ENCODE peak calls at places on chromosomes 4 and X, in six cellular contexts. I, P, Y, Z, W and S are unnamed samples.
A peak's percentile ranks its signal among the peaks of the same experiment; 100 is the strongest.

GRCh38 chrX:17361620-17362019 is 13.4 kb upstream of the NHS start:
- DNase-seq in I (no peak), P (peak; percentile 63), Y (peak; percentile 21), Z (peak; percentile 58), W (no peak), S (peak; percentile 49)

GRCh38 chr4:136329042-136329662 is 1203.1 kb downstream of the PCDH18 start:
- DNase-seq in I (no peak), P (no peak), Y (no peak), Z (no peak), W (no peak), S (no peak)

GRCh38 chr4:94517492-94517891 is 65.8 kb downstream of the PDLIM5 start:
- DNase-seq in I (no peak), P (no peak), Y (no peak), Z (no peak), W (no peak), S (no peak)

GRCh38 chr4:173182403-173182802 is 13.8 kb downstream of the GALNT7 start:
- DNase-seq in I (no peak), P (no peak), Y (no peak), Z (no peak), W (no peak), S (no peak)

GRCh38 chrX:45196701-45197100 is 4.0 kb downstream of the DIPK2B start:
- DNase-seq in I (no peak), P (no peak), Y (no peak), Z (no peak), W (no peak), S (no peak)

GRCh38 chrX:135454816-135455215 is 33.1 kb downstream of the SMIM10L2A start:
- DNase-seq in I (no peak), P (no peak), Y (no peak), Z (no peak), W (no peak), S (no peak)

GRCh38 chr4:98476891-98477290 is 181.5 kb downstream of the TSPAN5 start:
- DNase-seq in I (no peak), P (no peak), Y (no peak), Z (no peak), W (no peak), S (no peak)

GRCh38 chr4:102350634-102351033 is 5.4 kb upstream of the SLC39A8 start:
- DNase-seq in I (no peak), P (no peak), Y (no peak), Z (no peak), W (no peak), S (no peak)

GRCh38 chr4:114005569-114006442 is 26.4 kb upstream of the ARSJ start:
- DNase-seq in I (no peak), P (no peak), Y (no peak), Z (no peak), W (no peak), S (no peak)

GRCh38 chr4:12144051-12144450 is 715.4 kb upstream of the HS3ST1 start:
- DNase-seq in I (no peak), P (no peak), Y (no peak), Z (no peak), W (no peak), S (no peak)

GRCh38 chr4:170259631-170260153 is 169.9 kb upstream of the AADAT start:
- DNase-seq in I (peak; percentile 62), P (peak; percentile 93), Y (peak; percentile 8), Z (peak; percentile 90), W (peak; percentile 78), S (peak; percentile 95)

GRCh38 chrX:44012484-44013096 is 39.4 kb upstream of the NDP start:
- DNase-seq in I (peak; percentile 27), P (no peak), Y (peak; percentile 31), Z (no peak), W (no peak), S (no peak)

GRCh38 chrX:24682739-24683432 is 10.8 kb upstream of the POLA1 start:
- DNase-seq in I (no peak), P (no peak), Y (no peak), Z (no peak), W (no peak), S (no peak)

GRCh38 chr4:159395693-159396092 is 292.8 kb downstream of the RAPGEF2 start:
- DNase-seq in I (no peak), P (no peak), Y (no peak), Z (no peak), W (no peak), S (no peak)

GRCh38 chrX:30706216-30706775 is 53.1 kb downstream of the GK start:
- DNase-seq in I (no peak), P (no peak), Y (no peak), Z (no peak), W (no peak), S (no peak)

GRCh38 chrX:110003167-110004156 is 548 bp downstream of the TMEM164 start:
- DNase-seq in I (peak; percentile 22), P (no peak), Y (peak; percentile 12), Z (no peak), W (no peak), S (no peak)

GRCh38 chr4:125732682-125733081 is 417.9 kb downstream of the FAT4 start:
- DNase-seq in I (no peak), P (no peak), Y (no peak), Z (no peak), W (no peak), S (no peak)

GRCh38 chr4:125735107-125735506 is 420.4 kb downstream of the FAT4 start:
- DNase-seq in I (no peak), P (no peak), Y (peak; percentile 31), Z (no peak), W (no peak), S (no peak)

GRCh38 chr4:125734504-125734903 is 419.7 kb downstream of the FAT4 start:
- DNase-seq in I (no peak), P (no peak), Y (no peak), Z (no peak), W (no peak), S (no peak)

GRCh38 chr4:125739760-125740159 is 425.0 kb downstream of the FAT4 start:
- DNase-seq in I (no peak), P (no peak), Y (no peak), Z (no peak), W (no peak), S (no peak)

GRCh38 chr4:125736057-125736456 is 421.3 kb downstream of the FAT4 start:
- DNase-seq in I (no peak), P (no peak), Y (no peak), Z (no peak), W (no peak), S (no peak)
- TF ChIP-seq CTCF in I (no peak), P (no peak), Y (peak; percentile 13), Z (peak; percentile 54), W (no peak), S (peak; percentile 22)

DNA sequence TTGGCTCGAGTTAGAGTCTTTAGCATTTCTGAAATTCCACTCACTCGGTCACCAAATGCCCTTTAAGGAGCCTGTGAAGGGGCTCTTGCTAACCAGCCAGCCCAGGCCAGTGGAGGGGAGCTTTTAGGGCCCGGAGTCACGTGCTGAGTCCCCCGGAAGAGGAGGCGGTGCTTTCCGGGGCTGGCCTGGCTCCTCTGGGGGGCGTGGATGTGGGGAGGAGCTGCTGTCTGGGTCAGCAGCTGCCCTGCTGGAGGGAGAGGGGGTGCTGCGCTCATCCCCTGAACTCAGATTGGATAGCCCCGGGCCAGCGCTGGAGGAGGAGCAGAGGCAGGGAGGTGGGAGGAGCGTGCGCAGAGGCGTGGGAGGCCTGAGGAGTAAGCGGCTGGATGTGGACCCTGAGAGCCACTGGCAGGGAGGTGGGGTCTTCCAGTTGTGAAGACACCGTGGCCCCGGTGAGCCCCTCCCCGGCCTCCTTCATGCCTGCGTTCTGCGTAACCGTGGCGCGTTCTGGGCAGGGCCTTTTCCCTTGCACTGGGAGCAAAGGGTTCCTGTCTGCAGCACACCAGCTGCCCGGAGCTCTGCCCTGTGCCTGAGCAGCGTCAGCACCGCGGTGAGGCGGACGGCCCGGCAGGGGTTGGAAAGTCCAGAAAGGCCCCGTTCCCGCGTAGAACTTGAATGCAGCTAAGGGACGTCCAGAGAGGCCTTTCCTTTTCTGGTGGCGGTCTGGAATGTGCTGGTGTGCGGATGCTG is 19.7 kb downstream of the MAEA start:
- DNase-seq in I (peak; percentile 83), P (peak; percentile 95), Y (no peak), Z (peak; percentile 96), W (peak; percentile 93), S (peak; percentile 94)
- TF ChIP-seq CTCF in I (no peak), P (no peak), Y (no peak), Z (no peak), W (no peak), S (no peak)

GRCh38 chr4:188132232-188132631 is 7.0 kb upstream of the TRIML1 start:
- DNase-seq in I (no peak), P (no peak), Y (no peak), Z (no peak), W (no peak), S (no peak)

GRCh38 chr4:188127157-188127874 is 11.9 kb upstream of the TRIML1 start:
- DNase-seq in I (no peak), P (no peak), Y (peak; percentile 44), Z (no peak), W (no peak), S (no peak)

GRCh38 chr4:188130355-188130754 is 8.9 kb upstream of the TRIML1 start:
- DNase-seq in I (no peak), P (no peak), Y (no peak), Z (no peak), W (no peak), S (no peak)
- TF ChIP-seq CTCF in I (no peak), P (no peak), Y (no peak), Z (no peak), W (no peak), S (peak; percentile 8)

GRCh38 chr4:139696491-139696890 is 30.9 kb downstream of the MGST2 start:
- DNase-seq in I (no peak), P (no peak), Y (no peak), Z (no peak), W (no peak), S (no peak)

GRCh38 chr4:139689093-139689722 is 23.6 kb downstream of the MGST2 start:
- DNase-seq in I (peak; percentile 67), P (no peak), Y (no peak), Z (no peak), W (no peak), S (peak; percentile 85)

GRCh38 chr4:139686988-139687387 is 21.4 kb downstream of the MGST2 start:
- DNase-seq in I (no peak), P (no peak), Y (no peak), Z (no peak), W (no peak), S (no peak)

GRCh38 chr4:139694522-139694921 is 28.9 kb downstream of the MGST2 start:
- DNase-seq in I (no peak), P (no peak), Y (no peak), Z (no peak), W (no peak), S (no peak)

GRCh38 chr4:139692300-139693012 is 26.8 kb downstream of the MGST2 start:
- DNase-seq in I (no peak), P (peak; percentile 26), Y (no peak), Z (peak; percentile 39), W (no peak), S (peak; percentile 58)
- TF ChIP-seq CTCF in I (peak; percentile 8), P (no peak), Y (no peak), Z (peak; percentile 60), W (peak; percentile 23), S (peak; percentile 72)

GRCh38 chrX:147838465-147839131 is 73.1 kb upstream of the FMR1 start:
- DNase-seq in I (no peak), P (no peak), Y (no peak), Z (no peak), W (no peak), S (no peak)
- TF ChIP-seq CTCF in I (peak; percentile 43), P (no peak), Y (peak; percentile 6), Z (no peak), W (peak; percentile 13), S (peak; percentile 22)

GRCh38 chrX:141936080-141936479 is 32.4 kb downstream of the MAGEC1 start:
- DNase-seq in I (no peak), P (no peak), Y (no peak), Z (no peak), W (no peak), S (no peak)
- TF ChIP-seq CTCF in I (no peak), P (no peak), Y (peak; percentile 16), Z (no peak), W (no peak), S (no peak)